ENCODE peak calls at places on chromosome 17, in seven cellular contexts. X is coronary artery; M is CD8-positive, alpha-beta T cell; G is lung microvascular endothelial cell; N is anterior cingulate cortex; A is fibroblast of lung; U is NCI-H2081. I is an unnamed sample.
A peak's percentile ranks its signal among the peaks of the same experiment; 100 is the strongest.

GRCh38 chr17:61230972-61231820 is 168.4 kb upstream of the TBX2 start:
- DNase-seq in A (no peak), X (no peak), N (no peak), M (no peak), U (no peak), G (no peak), I (no peak)

GRCh38 chr17:58991718-58992331 is 114.9 kb downstream of the TRIM37 start:
- DNase-seq in G (no peak), U (no peak), M (no peak), N (no peak), X (no peak), A (peak; percentile 20), I (no peak)

GRCh38 chr17:6023452-6023851 is 46.7 kb upstream of the WSCD1 start:
- DNase-seq in U (no peak), N (no peak), G (no peak), A (no peak), M (no peak), X (no peak), I (no peak)

GRCh38 chr17:55348749-55349354 is 72.8 kb downstream of the MMD start:
- DNase-seq in N (peak; percentile 23), A (peak; percentile 63), U (peak; percentile 42), M (peak; percentile 16), X (no peak), G (peak; percentile 59), I (peak; percentile 13)

GRCh38 chr17:73232587-73233373 is 28.9 kb downstream of the CPSF4L start:
- DNase-seq in G (peak; percentile 40), N (no peak), A (peak; percentile 21), M (peak; percentile 2), U (peak; percentile 32), X (no peak), I (no peak)

GRCh38 chr17:77308768-77309726 is 168.3 kb downstream of the SEC14L1 start:
- DNase-seq in A (peak; percentile 86), M (no peak), G (no peak), U (no peak), N (peak; percentile 34), X (no peak), I (no peak)

GRCh38 chr17:45019177-45019711 is 32.2 kb downstream of the DCAKD start:
- DNase-seq in A (peak; percentile 44), M (no peak), G (peak; percentile 43), N (no peak), U (peak; percentile 37), X (no peak), I (no peak)

GRCh38 chr17:18217412-18218015 is 7.9 kb upstream of the LLGL1 start:
- DNase-seq in M (peak; percentile 61), U (peak; percentile 39), X (no peak), N (peak; percentile 43), G (peak; percentile 79), A (peak; percentile 51), I (peak; percentile 58)